ENCODE peak calls at places on chromosomes 11 and 22, in nine cellular contexts. I is IMR-90, T is stomach, K is body of pancreas, H is ovary, S is adrenal gland, Z is heart left ventricle, M is HepG2, O is K562. C is an unnamed sample.

GRCh38 chr11:128187377-128187776 is 400.0 kb downstream of the ETS1 start:
- DNase-seq in Z (no peak), H (no peak), S (no peak), T (no peak), K (no peak), O (no peak), I (no peak), M (no peak), C (no peak)

GRCh38 chr11:45082744-45083543 is 63.5 kb upstream of the PRDM11 start:
- DNase-seq in O (no peak), Z (no peak), H (no peak), I (no peak), K (no peak), M (no peak), T (no peak), S (no peak), C (peak)

GRCh38 chr11:70220920-70221319 is 17.8 kb downstream of the FADD start:
- DNase-seq in O (no peak), T (no peak), Z (no peak), I (peak), M (no peak), S (no peak), H (no peak), K (no peak), C (no peak)

GRCh38 chr22:50034126-50035081 is 21.8 kb upstream of the IL17REL start:
- DNase-seq in H (no peak), I (no peak), K (no peak), O (no peak), M (no peak), S (no peak), T (no peak), Z (no peak), C (no peak)

GRCh38 chr11:82907376-82907775 is 5.8 kb downstream of the DDIAS start:
- DNase-seq in H (no peak), K (no peak), Z (no peak), T (no peak), O (no peak), M (no peak), S (no peak), I (no peak), C (peak)

GRCh38 chr11:14641801-14642200 is 1.8 kb upstream of the PDE3B start:
- DNase-seq in K (no peak), H (no peak), I (no peak), M (no peak), T (no peak), S (no peak), Z (no peak), O (no peak), C (no peak)

GRCh38 chr22:46775789-46776485 is 13.5 kb downstream of the TBC1D22A start:
- DNase-seq in T (no peak), Z (no peak), S (no peak), O (no peak), K (no peak), M (peak), I (no peak), H (no peak), C (no peak)

GRCh38 chr22:31102441-31103081 is 4.8 kb downstream of the SELENOM start:
- DNase-seq in O (no peak), K (no peak), I (peak), Z (no peak), M (peak), T (peak), H (peak), S (peak), C (peak)

GRCh38 chr22:32951081-32951806 is 106.9 kb downstream of the SYN3 start:
- DNase-seq in I (no peak), Z (no peak), H (no peak), O (no peak), M (no peak), S (peak), K (no peak), T (no peak), C (peak)

GRCh38 chr11:32962016-32962415 is 53.7 kb upstream of the DEPDC7 start:
- DNase-seq in I (peak), T (no peak), M (no peak), H (no peak), O (no peak), S (no peak), Z (no peak), K (no peak), C (no peak)

GRCh38 chr11:8988329-8989234 is 15.2 kb downstream of the NRIP3 start:
- DNase-seq in K (no peak), T (no peak), O (peak), I (peak), Z (no peak), M (no peak), S (no peak), H (no peak), C (no peak)

GRCh38 chr11:10792385-10793068 is 16.2 kb downstream of the EIF4G2 start:
- DNase-seq in T (peak), M (peak), K (peak), Z (peak), O (peak), S (peak), I (peak), H (peak), C (peak)

GRCh38 chr11:116731097-116731761 is 41.6 kb downstream of the BUD13 start:
- DNase-seq in K (no peak), I (peak), T (no peak), M (peak), H (no peak), O (no peak), S (no peak), Z (no peak), C (no peak)

GRCh38 chr11:2728663-2729332 is 29.0 kb upstream of the KCNQ1OT1 start:
- DNase-seq in H (no peak), T (no peak), M (peak), K (peak), S (no peak), Z (no peak), I (no peak), O (no peak), C (no peak)

GRCh38 chr11:75577198-75577597 is 15.1 kb downstream of the SERPINH1 start:
- DNase-seq in S (peak), K (peak), M (no peak), O (peak), Z (no peak), I (peak), T (peak), H (no peak), C (peak)

GRCh38 chr22:45225732-45226560 is 14.7 kb downstream of the KIAA0930 start:
- DNase-seq in I (peak), H (no peak), O (no peak), M (peak), K (no peak), S (peak), T (no peak), Z (no peak), C (peak)

GRCh38 chr11:61162092-61162935 is 1.1 kb upstream of the VPS37C start:
- DNase-seq in Z (no peak), K (peak), O (peak), S (no peak), T (peak), M (peak), H (no peak), I (peak), C (peak)

GRCh38 chr22:24482586-24482985 is 12.5 kb upstream of the UPB1 start:
- DNase-seq in Z (no peak), S (no peak), H (no peak), T (no peak), M (no peak), O (no peak), I (peak), K (no peak), C (peak)

GRCh38 chr11:12743834-12744449 is 69.7 kb downstream of the TEAD1 start:
- DNase-seq in S (no peak), H (no peak), O (no peak), M (no peak), K (no peak), I (no peak), Z (no peak), T (no peak), C (no peak)

DNA sequence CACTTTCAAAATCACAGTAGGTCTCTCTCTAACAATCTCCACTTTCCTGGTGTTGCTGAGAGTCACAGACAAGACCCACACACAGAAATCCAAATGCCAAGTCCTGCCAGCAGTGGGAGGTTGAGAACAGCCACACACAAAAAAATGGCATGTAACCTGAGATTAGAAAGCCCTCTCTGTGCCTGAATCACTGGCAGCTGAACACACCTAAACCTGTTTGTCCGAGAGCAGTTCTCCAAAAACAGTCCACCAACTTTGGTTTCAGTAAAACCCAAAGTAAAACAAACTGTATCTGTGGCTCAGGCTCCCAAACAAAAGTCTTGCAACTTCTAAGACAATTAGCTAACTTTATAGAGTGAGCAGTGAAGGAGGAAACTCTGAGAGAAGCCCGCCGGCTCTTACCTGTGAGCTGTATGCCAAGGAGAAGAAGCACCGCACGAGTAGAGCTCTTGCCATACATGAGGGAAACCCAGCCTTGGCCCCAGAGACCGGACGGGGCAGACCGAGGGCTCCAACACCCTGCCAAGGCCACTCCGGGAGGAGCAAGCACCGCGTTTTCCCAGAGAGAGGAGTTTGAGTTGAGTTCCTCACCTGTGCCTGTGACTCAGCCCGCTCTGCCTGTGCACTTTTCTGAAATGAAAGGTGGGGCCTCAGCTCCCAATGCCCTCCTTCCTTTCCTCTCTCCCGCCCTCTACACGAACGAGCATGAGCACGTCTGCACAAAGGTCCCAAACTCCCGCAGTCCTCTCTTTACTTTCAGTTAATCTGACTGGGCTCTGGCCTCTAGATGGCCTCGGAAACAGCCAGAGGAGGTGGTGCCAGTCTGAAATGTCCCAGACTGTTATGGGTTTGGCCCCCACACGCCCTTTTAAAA is at the start of gene MPZL2:
- DNase-seq in O (no peak), K (peak), I (no peak), M (peak), H (no peak), T (peak), S (peak), Z (peak), C (peak)
- TF ChIP-seq POLR2A in O (no peak), K (peak), I (no peak), M (peak), H (no peak), T (peak), S (no peak), Z (no peak), C (no peak)

GRCh38 chr11:59106363-59107336 is at the start of gene FAM111B:
- DNase-seq in I (peak), S (peak), K (peak), Z (peak), H (peak), M (peak), O (no peak), T (peak), C (no peak)
- TF ChIP-seq POLR2A in I (no peak), S (no peak), K (no peak), Z (no peak), H (no peak), M (peak), O (no peak), T (no peak), C (no peak)

DNA sequence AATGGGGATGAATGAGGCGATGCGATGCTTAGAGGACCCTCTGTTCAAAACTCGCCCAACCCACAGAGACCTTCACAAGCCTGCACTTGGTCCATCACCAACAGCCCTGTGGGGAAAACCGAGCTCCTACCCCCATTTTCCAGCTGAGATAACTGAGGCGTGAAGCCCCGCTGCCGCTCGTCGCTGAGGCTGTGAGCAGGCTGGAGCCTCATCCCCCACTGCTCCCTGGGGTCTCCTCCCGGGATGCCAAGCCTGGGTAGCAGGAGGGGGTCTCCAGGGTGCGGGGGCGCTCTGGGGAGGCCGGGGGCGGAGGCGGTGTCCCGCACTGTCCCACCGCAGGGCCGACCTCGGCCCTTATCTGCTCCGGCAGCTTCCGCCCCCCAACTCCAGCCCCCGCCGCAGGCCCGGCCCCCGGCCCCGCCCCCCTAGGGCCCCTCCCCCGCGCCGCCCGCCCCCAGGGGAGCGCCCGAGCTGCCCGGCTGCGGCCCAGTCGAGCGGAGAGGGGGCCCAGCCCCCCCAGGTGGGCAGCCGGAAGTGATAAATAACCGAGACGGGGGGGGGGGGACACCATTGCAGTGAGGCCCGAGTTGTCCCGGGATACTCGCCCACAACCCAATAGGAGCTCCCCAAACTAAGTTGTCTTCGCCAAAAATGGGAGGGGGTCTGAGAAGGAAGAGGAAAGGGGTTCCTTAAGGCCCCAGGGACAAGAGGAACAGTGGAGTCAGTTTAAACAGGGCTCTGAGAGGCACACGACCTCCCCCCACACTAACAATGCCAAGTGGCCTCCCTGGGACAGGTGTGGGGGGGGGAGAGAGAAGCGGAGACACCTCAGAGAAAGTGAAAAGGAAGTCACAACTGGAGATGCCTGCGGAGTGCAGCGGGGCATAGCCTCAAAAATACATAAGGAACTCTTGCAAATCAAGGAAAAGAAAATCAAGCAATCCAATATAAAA is 8.3 kb upstream of the SLC39A13 start:
- DNase-seq in M (no peak), H (peak), Z (no peak), T (no peak), K (no peak), I (no peak), S (no peak), O (peak), C (peak)
- TF ChIP-seq POLR2A in M (no peak), H (no peak), Z (no peak), T (no peak), K (no peak), I (no peak), S (no peak), O (peak), C (no peak)

DNA sequence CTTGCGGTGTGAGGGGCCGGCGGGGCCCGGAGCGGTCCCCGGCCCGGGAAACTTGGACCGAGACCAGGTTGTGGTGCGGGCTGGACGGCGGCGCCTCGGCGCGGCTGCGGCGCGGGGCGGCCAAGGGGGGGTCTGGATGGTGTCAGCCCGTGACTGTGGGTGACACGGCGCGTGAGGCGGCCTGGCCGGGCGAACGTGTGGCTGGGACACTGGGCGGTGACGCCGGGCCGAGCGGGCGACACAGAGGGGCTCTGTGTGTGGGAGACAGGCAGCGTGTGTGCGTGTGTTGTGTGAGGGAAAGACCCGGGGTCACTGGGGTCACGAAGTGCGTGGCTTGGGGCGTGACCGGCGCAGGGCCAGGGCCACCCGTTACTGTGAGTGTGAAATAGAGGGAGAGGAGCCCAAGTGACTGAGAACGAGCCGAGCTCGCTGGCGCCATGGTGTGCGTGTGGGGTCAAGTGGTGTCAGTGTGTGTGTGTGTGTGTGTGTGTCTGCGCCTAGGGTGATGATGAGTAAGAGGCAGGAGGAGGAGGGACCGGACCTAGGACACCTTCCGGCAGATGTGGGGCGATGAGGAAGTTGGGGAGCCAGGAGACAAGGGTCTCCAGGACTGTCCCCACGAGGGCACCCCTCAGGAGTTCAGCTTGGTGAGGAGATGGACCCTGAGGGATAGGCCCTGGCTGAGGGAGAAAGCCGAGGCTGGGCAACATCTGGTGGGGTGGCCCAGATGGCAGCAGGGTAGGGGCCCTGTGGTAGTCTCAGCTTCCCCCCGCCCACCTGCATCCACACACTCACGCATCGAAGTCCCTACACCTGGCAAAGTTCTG is 817 bp downstream of the RELT start:
- DNase-seq in T (peak), H (peak), M (peak), O (peak), S (peak), Z (no peak), I (peak), K (peak), C (peak)
- TF ChIP-seq POLR2A in T (no peak), H (no peak), M (peak), O (peak), S (no peak), Z (no peak), I (peak), K (no peak), C (peak)

GRCh38 chr11:120214581-120214980 is 3.7 kb downstream of the OAF start:
- DNase-seq in S (no peak), Z (no peak), I (no peak), M (no peak), O (no peak), K (no peak), T (no peak), H (no peak), C (no peak)
- TF ChIP-seq POLR2A in S (no peak), Z (no peak), I (no peak), M (no peak), O (no peak), K (no peak), T (no peak), H (no peak), C (no peak)

DNA sequence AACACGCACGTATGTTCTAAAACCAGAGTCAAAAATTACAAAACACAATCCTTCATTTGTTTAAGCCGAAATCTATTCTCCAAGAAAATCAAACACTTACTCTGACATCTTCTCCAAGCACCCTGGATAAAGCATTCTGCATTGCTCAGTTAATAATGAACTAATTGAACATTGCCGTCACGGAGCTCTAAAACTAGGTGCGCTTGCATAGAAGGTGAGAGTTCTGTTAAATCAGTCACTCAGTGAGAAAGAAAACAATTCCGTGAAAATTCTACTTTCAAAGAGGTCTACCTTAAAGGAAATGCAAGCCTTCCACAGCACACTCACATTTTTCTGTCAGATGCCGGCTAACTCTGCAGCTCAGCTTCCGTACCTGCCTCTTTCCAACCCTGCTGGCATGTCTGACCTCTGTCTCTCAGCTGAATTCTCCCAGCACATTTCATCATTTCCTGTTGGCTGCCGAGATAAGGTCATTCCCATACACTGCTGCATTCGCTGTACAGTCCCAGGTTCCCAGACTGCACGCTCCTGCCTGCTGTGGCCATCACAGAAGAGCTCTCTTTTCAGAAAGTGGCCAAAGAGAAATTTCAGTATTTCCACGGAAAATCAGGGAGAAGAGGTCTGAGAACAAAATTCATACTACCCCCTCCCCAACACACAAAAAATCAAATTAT is 55.3 kb downstream of the PACSIN2 start:
- DNase-seq in K (peak), M (peak), Z (peak), T (peak), O (peak), I (peak), H (no peak), S (peak), C (peak)
- TF ChIP-seq POLR2A in K (no peak), M (peak), Z (no peak), T (no peak), O (peak), I (peak), H (no peak), S (no peak), C (no peak)

C was measured in NB4.